ENCODE peak calls at places on chromosome X, in nine cellular contexts. N is activated gamma-delta T cell treated with Interleukin-2 at 50 U/mL for 16 hours; V is H54; B is NCI-H345; X is fibroblast of mammary gland; Y is NCI-H446 treated with DMSO at 0.1 percent for 48 hours; Z is activated naive CD4-positive, alpha-beta T cell; W is tibial nerve; H is GM12865. A is an unnamed sample.

GRCh38 chrX:153669174-153669890 is 4.3 kb downstream of the PNCK start:
- DNase-seq in N (peak), V (no peak), B (no peak), X (peak), Y (no peak), Z (no peak), W (no peak), H (peak), A (peak)

GRCh38 chrX:150907474-150907873 is 9.0 kb upstream of the CD99L2 start:
- DNase-seq in N (no peak), V (no peak), B (no peak), X (no peak), Y (no peak), Z (no peak), W (no peak), H (no peak), A (no peak)

GRCh38 chrX:3548743-3549441 is 164.6 kb downstream of the PRKX start:
- DNase-seq in N (no peak), V (no peak), B (peak), X (peak), Y (peak), Z (no peak), W (no peak), H (no peak), A (peak)

GRCh38 chrX:51614353-51614752 is 4.4 kb downstream of the CENPVL3 start:
- DNase-seq in N (no peak), V (no peak), B (no peak), X (peak), Y (peak), Z (no peak), W (no peak), H (peak), A (no peak)

GRCh38 chrX:50618788-50619558 is 148.3 kb upstream of the DGKK start:
- DNase-seq in N (no peak), V (no peak), B (no peak), X (peak), Y (no peak), Z (no peak), W (no peak), H (no peak), A (no peak)

GRCh38 chrX:39984191-39984956 is 113.4 kb downstream of the BCOR start:
- DNase-seq in N (no peak), V (no peak), B (no peak), X (peak), Y (peak), Z (no peak), W (no peak), H (peak), A (no peak)

GRCh38 chrX:41473936-41474725 is 27.0 kb downstream of the NYX start:
- DNase-seq in N (no peak), V (no peak), B (no peak), X (no peak), Y (no peak), Z (no peak), W (no peak), H (no peak), A (no peak)

GRCh38 chrX:78168065-78168464 is 28.6 kb upstream of the TAF9B start:
- DNase-seq in N (no peak), V (no peak), B (no peak), X (peak), Y (no peak), Z (no peak), W (no peak), H (no peak), A (no peak)

GRCh38 chrX:10900585-10901289 is 210.4 kb upstream of the HCCS start:
- DNase-seq in N (no peak), V (peak), B (no peak), X (peak), Y (peak), Z (no peak), W (no peak), H (no peak), A (no peak)

GRCh38 chrX:42967681-42968080 is 189.7 kb upstream of the PPP1R2C start:
- DNase-seq in N (no peak), V (no peak), B (no peak), X (no peak), Y (no peak), Z (no peak), W (no peak), H (no peak), A (no peak)

GRCh38 chrX:120015145-120016067 is 62.1 kb downstream of the RHOXF2B start:
- DNase-seq in N (no peak), V (no peak), B (no peak), X (no peak), Y (no peak), Z (no peak), W (no peak), H (no peak), A (no peak)

GRCh38 chrX:16748425-16748824 is 29.0 kb downstream of the SYAP1 start:
- DNase-seq in N (no peak), V (no peak), B (no peak), X (no peak), Y (no peak), Z (no peak), W (no peak), H (no peak), A (no peak)

GRCh38 chrX:135388841-135389240 is 32.9 kb upstream of the SMIM10L2A start:
- DNase-seq in N (no peak), V (no peak), B (no peak), X (no peak), Y (no peak), Z (no peak), W (no peak), H (no peak), A (no peak)

GRCh38 chrX:1205681-1206611 is 6.5 kb downstream of the CRLF2 start:
- DNase-seq in N (no peak), V (peak), B (no peak), X (peak), Y (no peak), Z (no peak), W (no peak), H (peak), A (no peak)

GRCh38 chrX:84188320-84188834 is 378 bp upstream of the RPS6KA6 start:
- DNase-seq in N (peak), V (no peak), B (peak), X (peak), Y (no peak), Z (no peak), W (no peak), H (no peak), A (peak)

GRCh38 chrX:153600032-153600373 is 1.1 kb upstream of the CCNQ start:
- DNase-seq in N (no peak), V (peak), B (no peak), X (no peak), Y (no peak), Z (no peak), W (no peak), H (peak), A (no peak)

GRCh38 chrX:109886122-109886761 is 116.7 kb upstream of the TMEM164 start:
- DNase-seq in N (no peak), V (peak), B (peak), X (peak), Y (no peak), Z (no peak), W (no peak), H (peak), A (peak)

GRCh38 chrX:38627683-38628082 is 66.3 kb downstream of the TSPAN7 start:
- DNase-seq in N (no peak), V (no peak), B (no peak), X (peak), Y (no peak), Z (no peak), W (no peak), H (peak), A (no peak)

A was measured in 8988T.